ENCODE peak calls at places on chromosomes 4 and X, in five cellular contexts. A is transverse colon, V is AG04450, W is PC-3, J is cardiac muscle cell. T is an unnamed sample.

GRCh38 chr4:123340381-123340701 is 56.3 kb upstream of the SPRY1 start:
- DNase-seq in A (no peak), W (peak), V (peak), J (no peak), T (no peak)

GRCh38 chrX:46574941-46575381 is 1.4 kb downstream of the CHST7 start:
- DNase-seq in A (no peak), W (no peak), J (peak), V (no peak), T (peak)

GRCh38 chr4:168877407-168877778 is 132.7 kb downstream of the CBR4 start:
- DNase-seq in W (no peak), J (no peak), A (no peak), V (no peak), T (no peak)

GRCh38 chrX:132022115-132022862 is 813 bp upstream of the STK26 start:
- DNase-seq in J (peak), V (no peak), W (peak), A (peak), T (peak)

GRCh38 chr4:3416821-3417221 is 24.9 kb upstream of the HGFAC start:
- DNase-seq in V (no peak), J (no peak), W (no peak), A (no peak), T (no peak)

GRCh38 chr4:185142911-185143595 is at the start of gene SLC25A4:
- DNase-seq in V (peak), J (peak), W (peak), A (peak), T (peak)

GRCh38 chrX:46573896-46574336 is 351 bp downstream of the CHST7 start:
- DNase-seq in W (peak), J (peak), V (no peak), A (peak), T (peak)

GRCh38 chr4:176001171-176002006 is 64.3 kb upstream of the WDR17 start:
- DNase-seq in W (no peak), A (peak), V (no peak), J (peak), T (no peak)

GRCh38 chr4:168220893-168221292 is 97.7 kb downstream of the DDX60 start:
- DNase-seq in V (no peak), A (no peak), W (peak), J (no peak), T (no peak)

GRCh38 chr4:184274288-184274951 is 56.7 kb upstream of the ENPP6 start:
- DNase-seq in V (no peak), A (no peak), W (no peak), J (peak), T (no peak)

GRCh38 chr4:111108138-111108537 is 485.3 kb upstream of the PITX2 start:
- DNase-seq in W (no peak), V (no peak), A (no peak), J (no peak), T (no peak)

GRCh38 chrX:97332963-97333362 is 449.3 kb downstream of the RPA4 start:
- DNase-seq in W (peak), J (peak), V (no peak), A (no peak), T (no peak)

GRCh38 chrX:70669120-70669519 is 224.5 kb downstream of the DLG3 start:
- DNase-seq in V (no peak), A (no peak), W (no peak), J (no peak), T (no peak)

GRCh38 chrX:70664726-70665125 is 220.1 kb downstream of the DLG3 start:
- DNase-seq in V (no peak), J (peak), A (no peak), W (peak), T (no peak)
- TF ChIP-seq CTCF in V (peak), J (peak), A (peak), W (peak), T (no peak)

DNA sequence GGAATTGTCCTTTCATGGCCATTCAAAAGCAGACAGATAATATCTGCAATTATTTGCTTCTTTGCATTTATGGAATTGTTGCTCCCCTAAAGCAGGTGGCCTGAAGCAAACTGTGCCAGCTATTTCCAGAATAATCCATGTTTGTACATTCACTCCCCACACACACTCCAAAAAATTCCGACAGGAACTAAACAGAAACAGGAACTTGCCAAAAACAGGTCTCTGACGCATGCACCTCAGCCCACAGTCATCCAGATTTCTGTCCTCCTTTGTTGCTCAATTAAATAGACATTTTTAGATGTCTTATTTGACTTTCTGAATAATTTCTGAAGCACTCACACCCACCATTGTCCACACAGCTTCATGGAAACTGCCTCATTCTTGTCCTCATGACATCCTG is 71.5 kb upstream of the EDNRA start:
- DNase-seq in V (peak), W (no peak), A (no peak), J (no peak), T (no peak)
- H3K27ac ChIP-seq in V (no peak), W (no peak), A (no peak), J (no peak), T (no peak)

DNA sequence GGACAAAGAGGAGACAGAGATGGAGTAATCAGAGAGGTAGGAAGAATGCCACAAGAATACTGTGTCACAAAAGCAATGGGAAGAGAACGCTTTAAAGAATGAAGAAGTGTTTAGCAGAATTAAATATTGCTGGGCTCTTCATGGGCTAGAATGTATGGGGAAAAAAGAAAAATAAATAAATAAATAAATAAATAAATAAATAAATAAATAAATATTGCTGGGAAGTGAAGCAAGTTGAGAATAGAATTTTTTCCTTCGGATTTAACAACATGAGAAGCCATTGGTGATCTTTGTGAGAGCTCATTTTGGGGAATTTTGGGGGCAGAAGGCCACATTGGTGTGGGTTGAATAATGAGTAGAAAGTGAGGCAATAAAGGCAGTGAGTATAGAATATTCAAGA is 59.7 kb upstream of the FRMPD3 start:
- DNase-seq in W (no peak), V (no peak), J (no peak), A (no peak), T (no peak)
- TF ChIP-seq CTCF in W (no peak), V (no peak), J (no peak), A (no peak), T (no peak)

GRCh38 chrX:64975491-64975890 is 759 bp downstream of the ZC4H2 start:
- DNase-seq in V (no peak), J (peak), W (peak), A (peak), T (peak)
- H3K27ac ChIP-seq in V (no peak), J (no peak), W (no peak), A (peak), T (no peak)

GRCh38 chrX:10597871-10598270 is 22.5 kb downstream of the MID1 start:
- DNase-seq in V (no peak), W (peak), A (no peak), J (peak), T (no peak)
- TF ChIP-seq CTCF in V (peak), W (peak), A (no peak), J (peak), T (no peak)

GRCh38 chr4:120007171-120007894 is 59.3 kb downstream of the MAD2L1 start:
- DNase-seq in A (no peak), W (peak), V (peak), J (no peak), T (no peak)
- H3K27ac ChIP-seq in A (no peak), W (no peak), V (no peak), J (no peak), T (no peak)

DNA sequence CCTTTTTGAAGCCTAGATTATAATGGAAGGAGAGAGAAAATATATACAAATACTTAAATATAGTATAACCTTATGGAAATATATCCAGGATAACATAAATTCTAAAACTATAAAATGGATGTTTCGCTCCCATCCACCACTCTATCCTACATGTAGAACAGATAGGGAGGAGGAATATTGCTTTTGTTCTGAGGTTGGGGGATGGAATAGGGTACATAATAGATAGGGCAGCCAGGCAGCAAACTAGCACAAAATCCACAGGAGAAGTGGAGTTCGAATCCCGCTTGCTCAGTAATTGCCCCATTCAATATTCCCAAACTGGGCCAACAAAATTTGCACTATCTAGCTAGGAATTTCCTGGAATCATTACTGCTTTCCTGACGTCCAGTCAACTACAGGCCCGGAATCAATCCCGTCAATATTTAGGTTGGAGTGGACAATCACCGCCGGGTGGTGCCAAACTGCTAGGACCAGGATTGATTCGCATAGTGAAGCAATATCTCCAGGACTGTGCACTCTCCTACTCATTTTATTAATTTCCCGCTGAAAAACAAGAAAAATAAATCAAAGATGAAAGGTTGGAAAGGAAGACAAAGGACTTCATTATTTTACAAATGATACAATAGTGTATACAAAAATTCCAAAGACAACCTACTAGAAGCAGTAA is 40.4 kb upstream of the PAPSS1 start:
- DNase-seq in W (peak), V (no peak), A (peak), J (peak), T (no peak)
- TF ChIP-seq CTCF in W (peak), V (no peak), A (peak), J (peak), T (no peak)

DNA sequence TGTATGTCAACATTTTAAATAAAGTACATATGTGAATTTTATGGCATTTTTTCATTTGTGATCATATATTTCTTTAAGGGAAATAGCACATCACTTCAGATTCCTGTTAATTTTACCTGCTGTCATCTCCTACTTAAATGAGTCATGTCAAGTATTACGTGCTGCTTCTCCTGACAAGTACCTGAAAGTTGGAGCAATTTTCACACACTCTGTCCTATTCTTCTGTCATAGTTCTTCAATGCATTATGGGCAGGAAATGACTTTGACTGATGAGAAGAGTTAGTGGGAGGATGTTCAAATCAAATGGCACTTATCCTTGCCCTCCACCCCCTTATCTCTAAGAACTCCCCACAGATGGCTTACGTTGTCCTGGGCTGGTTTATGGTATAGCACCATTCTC is 64.2 kb upstream of the SYTL5 start:
- DNase-seq in A (no peak), V (no peak), J (no peak), W (no peak), T (no peak)
- H3K27ac ChIP-seq in A (no peak), V (no peak), J (no peak), W (no peak), T (no peak)

T was measured in CD4-positive, alpha-beta T cell.